ENCODE peak calls at places on chromosomes 7 and 10, in six cellular contexts. One of them, this sample, is unnamed.

GRCh38 chr10:132571565-132572544 is 34.3 kb downstream of the INPP5A start:
- DNase-seq in astrocyte: peak
- DNase-seq in cardiac fibroblast: peak
- DNase-seq in brain microvascular endothelial cell: peak
- DNase-seq in SK-N-SH: peak
- DNase-seq in heart left ventricle: no peak
- DNase-seq in this sample: peak

GRCh38 chr10:75395171-75395954 is 6.2 kb downstream of the ZNF503 start:
- DNase-seq in SK-N-SH: peak
- DNase-seq in brain microvascular endothelial cell: no peak
- DNase-seq in cardiac fibroblast: peak
- DNase-seq in heart left ventricle: peak
- DNase-seq in astrocyte: no peak
- DNase-seq in this sample: peak

GRCh38 chr7:33853361-33854062 is 51.8 kb upstream of the BMPER start:
- DNase-seq in SK-N-SH: no peak
- DNase-seq in cardiac fibroblast: peak
- DNase-seq in heart left ventricle: no peak
- DNase-seq in brain microvascular endothelial cell: peak
- DNase-seq in astrocyte: peak
- DNase-seq in this sample: no peak

GRCh38 chr10:128709975-128710794 is 584.0 kb upstream of the MKI67 start:
- DNase-seq in astrocyte: no peak
- DNase-seq in cardiac fibroblast: no peak
- DNase-seq in heart left ventricle: no peak
- DNase-seq in SK-N-SH: no peak
- DNase-seq in brain microvascular endothelial cell: no peak
- DNase-seq in this sample: no peak

GRCh38 chr7:107035446-107035845 is 9.1 kb upstream of the PRKAR2B start:
- DNase-seq in SK-N-SH: peak
- DNase-seq in cardiac fibroblast: peak
- DNase-seq in brain microvascular endothelial cell: peak
- DNase-seq in heart left ventricle: no peak
- DNase-seq in astrocyte: peak
- DNase-seq in this sample: no peak

GRCh38 chr10:112131361-112131760 is 52.2 kb downstream of the GPAM start:
- DNase-seq in cardiac fibroblast: no peak
- DNase-seq in astrocyte: no peak
- DNase-seq in SK-N-SH: no peak
- DNase-seq in heart left ventricle: no peak
- DNase-seq in brain microvascular endothelial cell: no peak
- DNase-seq in this sample: no peak

GRCh38 chr10:76583711-76584161 is 1053.9 kb downstream of the KCNMA1 start:
- DNase-seq in heart left ventricle: no peak
- DNase-seq in cardiac fibroblast: peak
- DNase-seq in brain microvascular endothelial cell: peak
- DNase-seq in astrocyte: peak
- DNase-seq in SK-N-SH: no peak
- DNase-seq in this sample: no peak

GRCh38 chr10:128896964-128897363 is 570.1 kb upstream of the MGMT start:
- DNase-seq in astrocyte: no peak
- DNase-seq in cardiac fibroblast: peak
- DNase-seq in heart left ventricle: no peak
- DNase-seq in SK-N-SH: no peak
- DNase-seq in brain microvascular endothelial cell: no peak
- DNase-seq in this sample: peak

GRCh38 chr7:70092314-70093303 is 494.3 kb downstream of the AUTS2 start:
- DNase-seq in SK-N-SH: peak
- DNase-seq in cardiac fibroblast: peak
- DNase-seq in astrocyte: peak
- DNase-seq in heart left ventricle: peak
- DNase-seq in brain microvascular endothelial cell: no peak
- DNase-seq in this sample: no peak

GRCh38 chr10:77726732-77727131 is 89.1 kb upstream of the KCNMA1 start:
- DNase-seq in heart left ventricle: no peak
- DNase-seq in astrocyte: no peak
- DNase-seq in cardiac fibroblast: no peak
- DNase-seq in brain microvascular endothelial cell: no peak
- DNase-seq in SK-N-SH: no peak
- DNase-seq in this sample: no peak

GRCh38 chr7:121080913-121081326 is 92.4 kb downstream of the CPED1 start:
- DNase-seq in astrocyte: no peak
- DNase-seq in brain microvascular endothelial cell: no peak
- DNase-seq in heart left ventricle: no peak
- DNase-seq in SK-N-SH: no peak
- DNase-seq in cardiac fibroblast: no peak
- DNase-seq in this sample: no peak

GRCh38 chr7:128120976-128121490 is 89.8 kb upstream of the LRRC4 start:
- DNase-seq in cardiac fibroblast: no peak
- DNase-seq in heart left ventricle: no peak
- DNase-seq in astrocyte: no peak
- DNase-seq in brain microvascular endothelial cell: no peak
- DNase-seq in SK-N-SH: no peak
- DNase-seq in this sample: peak
- H3K4me3 ChIP-seq in cardiac fibroblast: no peak
- H3K4me3 ChIP-seq in heart left ventricle: peak
- H3K4me3 ChIP-seq in astrocyte: no peak
- H3K4me3 ChIP-seq in brain microvascular endothelial cell: no peak
- H3K4me3 ChIP-seq in SK-N-SH: no peak
- H3K4me3 ChIP-seq in this sample: no peak

DNA sequence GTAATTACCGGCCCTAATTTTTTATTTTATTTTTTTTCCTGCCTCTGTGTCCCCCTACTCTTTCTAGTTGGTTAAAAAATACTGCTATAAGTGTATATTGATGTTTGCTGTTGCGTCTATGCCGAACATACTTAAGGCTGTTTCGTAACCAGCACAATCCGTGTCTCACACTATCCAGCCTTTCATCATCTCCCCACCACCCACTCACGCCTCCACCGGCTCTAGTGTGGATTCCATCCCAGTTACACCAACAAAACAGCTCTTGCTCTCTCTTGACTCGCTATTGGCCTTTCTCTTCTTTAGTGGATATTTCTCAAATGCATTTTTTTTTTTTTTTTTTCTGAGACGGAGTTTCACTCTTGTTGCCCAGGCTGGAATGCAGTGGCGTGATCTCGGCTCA is 70.1 kb upstream of the CAMK1D start:
- DNase-seq in astrocyte: peak
- DNase-seq in cardiac fibroblast: peak
- DNase-seq in heart left ventricle: no peak
- DNase-seq in brain microvascular endothelial cell: peak
- DNase-seq in SK-N-SH: no peak
- DNase-seq in this sample: peak
- H3K4me3 ChIP-seq in astrocyte: no peak
- H3K4me3 ChIP-seq in cardiac fibroblast: no peak
- H3K4me3 ChIP-seq in heart left ventricle: no peak
- H3K4me3 ChIP-seq in brain microvascular endothelial cell: no peak
- H3K4me3 ChIP-seq in SK-N-SH: no peak
- H3K4me3 ChIP-seq in this sample: no peak

DNA sequence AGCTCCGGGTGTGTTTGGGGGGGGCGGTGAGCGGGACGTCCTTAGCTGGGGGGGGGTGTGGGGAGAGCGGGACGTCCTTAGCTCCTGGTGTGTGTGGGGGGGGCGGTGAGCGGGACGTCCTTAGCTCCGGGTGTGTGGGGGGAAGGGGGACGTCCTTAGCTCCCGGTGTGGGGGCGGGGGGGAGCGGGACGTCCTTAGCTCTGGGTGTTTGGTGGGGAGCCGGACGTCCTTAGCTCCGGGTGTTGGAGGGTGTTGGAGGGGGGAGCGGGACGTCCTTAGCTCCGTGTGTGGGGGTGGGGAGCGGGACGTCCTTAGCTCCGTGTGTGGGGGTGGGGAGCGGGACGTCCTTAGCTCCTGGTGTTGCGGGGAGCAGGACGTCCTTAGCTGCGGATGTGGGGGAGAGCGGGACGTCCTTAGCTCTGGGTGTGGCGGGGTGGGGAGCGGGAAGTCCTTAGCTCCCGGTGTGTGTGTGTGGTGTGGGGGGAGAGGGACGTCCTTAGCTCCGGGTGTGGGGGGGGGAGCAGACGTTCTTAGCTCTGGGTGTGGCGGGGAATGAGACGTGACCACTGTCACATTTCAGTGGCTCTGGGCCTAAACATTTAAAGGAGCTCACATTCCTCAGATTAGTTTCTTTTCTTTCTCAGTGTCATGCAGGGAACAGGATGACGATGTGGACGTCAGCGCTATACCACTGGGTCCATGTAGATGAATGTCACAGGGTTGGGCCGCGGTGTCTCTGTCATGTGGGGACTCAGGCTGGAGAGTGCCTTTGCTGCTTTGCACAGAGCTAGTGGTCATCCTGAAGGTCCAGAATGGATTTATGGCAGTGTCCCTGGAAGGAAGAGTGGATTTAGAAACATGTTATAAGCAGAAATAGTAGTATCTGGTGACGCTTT is 7.5 kb downstream of the DYNC2I1 start:
- DNase-seq in SK-N-SH: peak
- DNase-seq in astrocyte: peak
- DNase-seq in cardiac fibroblast: peak
- DNase-seq in heart left ventricle: peak
- DNase-seq in brain microvascular endothelial cell: peak
- DNase-seq in this sample: peak
- H3K4me3 ChIP-seq in SK-N-SH: peak
- H3K4me3 ChIP-seq in astrocyte: peak
- H3K4me3 ChIP-seq in cardiac fibroblast: peak
- H3K4me3 ChIP-seq in heart left ventricle: peak
- H3K4me3 ChIP-seq in brain microvascular endothelial cell: peak
- H3K4me3 ChIP-seq in this sample: peak

GRCh38 chr10:17805440-17805839 is 3.7 kb upstream of the MRC1 start:
- DNase-seq in cardiac fibroblast: no peak
- DNase-seq in heart left ventricle: no peak
- DNase-seq in astrocyte: no peak
- DNase-seq in SK-N-SH: no peak
- DNase-seq in brain microvascular endothelial cell: no peak
- DNase-seq in this sample: no peak
- H3K4me3 ChIP-seq in cardiac fibroblast: no peak
- H3K4me3 ChIP-seq in heart left ventricle: no peak
- H3K4me3 ChIP-seq in astrocyte: no peak
- H3K4me3 ChIP-seq in SK-N-SH: no peak
- H3K4me3 ChIP-seq in brain microvascular endothelial cell: no peak
- H3K4me3 ChIP-seq in this sample: no peak

GRCh38 chr10:70887804-70888800 is at the start of gene PCBD1:
- DNase-seq in heart left ventricle: peak
- DNase-seq in astrocyte: peak
- DNase-seq in SK-N-SH: peak
- DNase-seq in brain microvascular endothelial cell: peak
- DNase-seq in cardiac fibroblast: peak
- DNase-seq in this sample: peak

GRCh38 chr10:70889291-70889690 is 926 bp upstream of the PCBD1 start:
- DNase-seq in SK-N-SH: no peak
- DNase-seq in astrocyte: no peak
- DNase-seq in heart left ventricle: no peak
- DNase-seq in cardiac fibroblast: no peak
- DNase-seq in brain microvascular endothelial cell: no peak
- DNase-seq in this sample: no peak

GRCh38 chr10:70885485-70885884 is 2.9 kb downstream of the PCBD1 start:
- DNase-seq in astrocyte: no peak
- DNase-seq in heart left ventricle: no peak
- DNase-seq in brain microvascular endothelial cell: no peak
- DNase-seq in SK-N-SH: no peak
- DNase-seq in cardiac fibroblast: no peak
- DNase-seq in this sample: no peak

GRCh38 chr10:70885931-70886903 is 2.1 kb downstream of the PCBD1 start:
- DNase-seq in SK-N-SH: no peak
- DNase-seq in brain microvascular endothelial cell: no peak
- DNase-seq in cardiac fibroblast: no peak
- DNase-seq in heart left ventricle: no peak
- DNase-seq in astrocyte: no peak
- DNase-seq in this sample: no peak

DNA sequence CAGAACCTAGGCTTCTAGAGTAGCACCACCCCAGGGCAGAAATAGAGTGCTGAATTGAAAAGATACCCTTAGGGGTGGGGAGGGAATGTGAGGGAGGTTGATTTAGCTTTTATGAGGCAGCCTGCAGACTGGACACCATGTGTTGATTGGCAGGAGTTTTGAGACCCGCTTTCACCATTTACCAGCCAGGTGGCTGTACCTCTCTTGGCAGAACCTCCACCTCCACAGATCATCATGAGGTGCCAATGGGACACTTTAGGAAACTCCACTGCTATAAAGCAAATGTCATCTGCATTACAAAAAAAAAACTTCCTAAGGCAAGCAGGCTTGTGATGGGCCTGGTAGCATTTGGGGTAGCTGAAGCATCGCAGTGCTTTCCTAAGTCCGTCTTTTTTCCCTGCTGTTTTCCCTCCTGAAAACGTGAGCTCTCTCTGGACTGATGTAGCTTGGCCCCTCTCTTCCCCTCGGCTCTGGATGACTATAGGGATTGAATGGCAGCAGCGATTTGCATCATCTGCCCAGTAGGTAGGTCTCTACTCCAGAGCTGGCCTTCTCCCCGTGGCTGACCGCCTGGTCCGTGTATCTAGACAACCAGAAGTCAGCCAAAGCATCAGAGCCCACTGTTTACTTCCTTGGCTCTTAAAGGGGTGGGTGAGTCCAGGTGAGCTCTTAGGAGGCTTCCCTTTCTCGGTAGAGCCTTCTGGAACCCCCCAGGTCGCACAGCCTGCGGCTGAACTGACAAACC is 1.3 kb downstream of the PCBD1 start:
- DNase-seq in cardiac fibroblast: no peak
- DNase-seq in brain microvascular endothelial cell: no peak
- DNase-seq in heart left ventricle: no peak
- DNase-seq in SK-N-SH: no peak
- DNase-seq in astrocyte: no peak
- DNase-seq in this sample: no peak
- H3K4me3 ChIP-seq in cardiac fibroblast: peak
- H3K4me3 ChIP-seq in brain microvascular endothelial cell: peak
- H3K4me3 ChIP-seq in heart left ventricle: peak
- H3K4me3 ChIP-seq in SK-N-SH: peak
- H3K4me3 ChIP-seq in astrocyte: no peak
- H3K4me3 ChIP-seq in this sample: peak